ENCODE peak calls at places on chromosomes 7 and 10, in six cellular contexts. One of them, this sample, is unnamed.

GRCh38 chr7:30682131-30683083 is at the start of gene CRHR2:
- DNase-seq in HCT116: no peak
- DNase-seq in SK-N-SH: peak; percentile 94
- DNase-seq in testis: peak; percentile 25
- DNase-seq in heart right ventricle: peak; percentile 52
- DNase-seq in body of pancreas: peak; percentile 44
- DNase-seq in this sample: peak; percentile 69

GRCh38 chr10:98087309-98087708 is 47.1 kb upstream of the R3HCC1L start:
- DNase-seq in testis: no peak
- DNase-seq in heart right ventricle: no peak
- DNase-seq in HCT116: no peak
- DNase-seq in body of pancreas: no peak
- DNase-seq in SK-N-SH: peak; percentile 48
- DNase-seq in this sample: peak; percentile 43

GRCh38 chr7:98418271-98418635 is 17.4 kb upstream of the BAIAP2L1 start:
- DNase-seq in SK-N-SH: no peak
- DNase-seq in testis: no peak
- DNase-seq in heart right ventricle: no peak
- DNase-seq in HCT116: peak; percentile 47
- DNase-seq in body of pancreas: no peak
- DNase-seq in this sample: peak; percentile 19

GRCh38 chr7:128427289-128427891 is 17.6 kb upstream of the IMPDH1 start:
- DNase-seq in body of pancreas: peak; percentile 36
- DNase-seq in heart right ventricle: no peak
- DNase-seq in testis: no peak
- DNase-seq in HCT116: peak; percentile 36
- DNase-seq in SK-N-SH: peak; percentile 65
- DNase-seq in this sample: peak; percentile 78

GRCh38 chr10:86312701-86313270 is 53.8 kb downstream of the GRID1 start:
- DNase-seq in HCT116: no peak
- DNase-seq in heart right ventricle: no peak
- DNase-seq in body of pancreas: no peak
- DNase-seq in SK-N-SH: no peak
- DNase-seq in testis: no peak
- DNase-seq in this sample: peak; percentile 43

GRCh38 chr7:6306471-6306870 is 34.0 kb upstream of the CYTH3 start:
- DNase-seq in heart right ventricle: no peak
- DNase-seq in body of pancreas: no peak
- DNase-seq in HCT116: peak; percentile 59
- DNase-seq in SK-N-SH: no peak
- DNase-seq in testis: no peak
- DNase-seq in this sample: no peak

GRCh38 chr7:104967595-104967994 is 46.4 kb upstream of the KMT2E start:
- DNase-seq in body of pancreas: no peak
- DNase-seq in testis: no peak
- DNase-seq in heart right ventricle: no peak
- DNase-seq in SK-N-SH: no peak
- DNase-seq in HCT116: no peak
- DNase-seq in this sample: peak; percentile 78

GRCh38 chr10:96556003-96556402 is 30.8 kb downstream of the TM9SF3 start:
- DNase-seq in body of pancreas: no peak
- DNase-seq in heart right ventricle: no peak
- DNase-seq in SK-N-SH: peak; percentile 22
- DNase-seq in testis: no peak
- DNase-seq in HCT116: no peak
- DNase-seq in this sample: peak; percentile 42

GRCh38 chr7:27080844-27081423 is 14.9 kb downstream of the HOXA1 start:
- DNase-seq in heart right ventricle: no peak
- DNase-seq in SK-N-SH: no peak
- DNase-seq in HCT116: no peak
- DNase-seq in testis: no peak
- DNase-seq in body of pancreas: no peak
- DNase-seq in this sample: peak; percentile 28

GRCh38 chr7:49023345-49024330 is 99.3 kb downstream of the CDC14C start:
- DNase-seq in HCT116: no peak
- DNase-seq in heart right ventricle: no peak
- DNase-seq in testis: no peak
- DNase-seq in SK-N-SH: no peak
- DNase-seq in body of pancreas: no peak
- DNase-seq in this sample: no peak

GRCh38 chr7:85454904-85455303 is 268.0 kb upstream of the SEMA3D start:
- DNase-seq in testis: no peak
- DNase-seq in heart right ventricle: no peak
- DNase-seq in HCT116: no peak
- DNase-seq in SK-N-SH: no peak
- DNase-seq in body of pancreas: no peak
- DNase-seq in this sample: peak; percentile 91

GRCh38 chr10:91198781-91199180 is 21.7 kb upstream of the PCGF5 start:
- DNase-seq in testis: no peak
- DNase-seq in HCT116: no peak
- DNase-seq in heart right ventricle: no peak
- DNase-seq in body of pancreas: no peak
- DNase-seq in SK-N-SH: no peak
- DNase-seq in this sample: peak; percentile 88

GRCh38 chr10:117476281-117476680 is 66.3 kb upstream of the EMX2 start:
- DNase-seq in HCT116: no peak
- DNase-seq in body of pancreas: no peak
- DNase-seq in testis: no peak
- DNase-seq in SK-N-SH: no peak
- DNase-seq in heart right ventricle: no peak
- DNase-seq in this sample: no peak

GRCh38 chr10:92799591-92799990 is 48.7 kb upstream of the EXOC6 start:
- DNase-seq in SK-N-SH: no peak
- DNase-seq in heart right ventricle: no peak
- DNase-seq in body of pancreas: no peak
- DNase-seq in HCT116: no peak
- DNase-seq in testis: no peak
- DNase-seq in this sample: peak; percentile 23

GRCh38 chr7:77479536-77480088 is 57.5 kb upstream of the PTPN12 start:
- DNase-seq in testis: no peak
- DNase-seq in heart right ventricle: no peak
- DNase-seq in SK-N-SH: no peak
- DNase-seq in body of pancreas: no peak
- DNase-seq in HCT116: no peak
- DNase-seq in this sample: peak; percentile 58

GRCh38 chr7:107638594-107638993 is 22.0 kb upstream of the SLC26A4 start:
- DNase-seq in body of pancreas: no peak
- DNase-seq in heart right ventricle: no peak
- DNase-seq in testis: no peak
- DNase-seq in HCT116: no peak
- DNase-seq in SK-N-SH: no peak
- DNase-seq in this sample: no peak

GRCh38 chr10:62261666-62262065 is 7.0 kb downstream of the RTKN2 start:
- DNase-seq in testis: no peak
- DNase-seq in heart right ventricle: no peak
- DNase-seq in body of pancreas: no peak
- DNase-seq in SK-N-SH: no peak
- DNase-seq in HCT116: no peak
- DNase-seq in this sample: no peak

GRCh38 chr7:17434191-17434590 is 135.7 kb downstream of the AHR start:
- DNase-seq in heart right ventricle: no peak
- DNase-seq in testis: no peak
- DNase-seq in HCT116: no peak
- DNase-seq in SK-N-SH: no peak
- DNase-seq in body of pancreas: no peak
- DNase-seq in this sample: no peak

GRCh38 chr7:47266131-47266706 is 315.7 kb downstream of the TNS3 start:
- DNase-seq in testis: peak; percentile 71
- DNase-seq in body of pancreas: peak; percentile 51
- DNase-seq in heart right ventricle: peak; percentile 64
- DNase-seq in HCT116: peak; percentile 32
- DNase-seq in SK-N-SH: peak; percentile 83
- DNase-seq in this sample: peak; percentile 74

GRCh38 chr10:130558778-130559177 is 422.6 kb downstream of the GLRX3 start:
- DNase-seq in SK-N-SH: no peak
- DNase-seq in HCT116: no peak
- DNase-seq in testis: no peak
- DNase-seq in body of pancreas: no peak
- DNase-seq in heart right ventricle: no peak
- DNase-seq in this sample: no peak

GRCh38 chr7:30702200-30702599 is 19.9 kb upstream of the CRHR2 start:
- DNase-seq in HCT116: no peak
- DNase-seq in body of pancreas: no peak
- DNase-seq in testis: no peak
- DNase-seq in heart right ventricle: no peak
- DNase-seq in SK-N-SH: no peak
- DNase-seq in this sample: no peak

GRCh38 chr7:131608112-131608498 is 51.7 kb upstream of the PODXL start:
- DNase-seq in testis: no peak
- DNase-seq in body of pancreas: no peak
- DNase-seq in heart right ventricle: no peak
- DNase-seq in HCT116: no peak
- DNase-seq in SK-N-SH: no peak
- DNase-seq in this sample: no peak

GRCh38 chr7:18610331-18610948 is 114.9 kb downstream of the HDAC9 start:
- DNase-seq in testis: peak; percentile 25
- DNase-seq in heart right ventricle: no peak
- DNase-seq in SK-N-SH: peak; percentile 11
- DNase-seq in HCT116: peak; percentile 44
- DNase-seq in body of pancreas: peak; percentile 15
- DNase-seq in this sample: peak; percentile 59

GRCh38 chr10:11602919-11603523 is 8.4 kb downstream of the USP6NL start:
- DNase-seq in heart right ventricle: no peak
- DNase-seq in HCT116: peak; percentile 18
- DNase-seq in SK-N-SH: no peak
- DNase-seq in testis: no peak
- DNase-seq in body of pancreas: no peak
- DNase-seq in this sample: no peak

GRCh38 chr10:100043796-100044195 is 34.0 kb upstream of the DNMBP start:
- DNase-seq in body of pancreas: no peak
- DNase-seq in HCT116: no peak
- DNase-seq in testis: no peak
- DNase-seq in heart right ventricle: peak; percentile 55
- DNase-seq in SK-N-SH: no peak
- DNase-seq in this sample: peak; percentile 81

DNA sequence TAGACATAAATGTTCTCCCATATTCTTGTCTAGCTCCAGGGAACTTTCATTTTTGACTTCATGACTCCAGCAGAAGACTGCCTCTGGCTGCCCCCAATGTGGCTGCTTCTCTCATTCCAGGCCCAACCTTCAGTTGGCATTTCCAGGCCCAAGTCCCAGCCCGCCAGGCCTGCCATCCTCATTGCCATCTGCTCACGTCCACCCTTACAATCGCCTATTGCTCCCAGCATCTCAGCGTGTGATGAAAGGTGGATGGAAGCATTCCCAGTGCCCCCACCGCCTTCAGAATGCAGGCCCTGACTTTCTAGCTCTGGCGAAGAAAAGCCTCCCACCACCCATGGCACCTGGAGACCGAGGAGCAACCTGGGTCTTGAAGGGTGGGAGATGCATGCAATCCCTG is 132.1 kb upstream of the LANCL2 start:
- DNase-seq in body of pancreas: no peak
- DNase-seq in testis: no peak
- DNase-seq in heart right ventricle: no peak
- DNase-seq in HCT116: no peak
- DNase-seq in SK-N-SH: no peak
- DNase-seq in this sample: no peak
- H3K27me3 ChIP-seq in body of pancreas: no peaks in the 10 kb centered on the region
- H3K27me3 ChIP-seq in testis: no peaks in the 10 kb centered on the region
- H3K27me3 ChIP-seq in heart right ventricle: no peaks in the 10 kb centered on the region
- H3K27me3 ChIP-seq in HCT116: peaks cover 1% of the 10 kb centered on the region
- H3K27me3 ChIP-seq in SK-N-SH: no peaks in the 10 kb centered on the region
- H3K27me3 ChIP-seq in this sample: no peaks in the 10 kb centered on the region

GRCh38 chr7:138032186-138032585 is 30.3 kb upstream of the CREB3L2 start:
- DNase-seq in body of pancreas: no peak
- DNase-seq in HCT116: no peak
- DNase-seq in heart right ventricle: no peak
- DNase-seq in testis: no peak
- DNase-seq in SK-N-SH: no peak
- DNase-seq in this sample: no peak
- H3K9me3 ChIP-seq in body of pancreas: no peaks in the 10 kb centered on the region
- H3K9me3 ChIP-seq in HCT116: no peaks in the 10 kb centered on the region
- H3K9me3 ChIP-seq in heart right ventricle: no peaks in the 10 kb centered on the region
- H3K9me3 ChIP-seq in testis: no peaks in the 10 kb centered on the region
- H3K9me3 ChIP-seq in SK-N-SH: peaks cover 8% of the 10 kb centered on the region
- H3K9me3 ChIP-seq in this sample: no peaks in the 10 kb centered on the region

DNA sequence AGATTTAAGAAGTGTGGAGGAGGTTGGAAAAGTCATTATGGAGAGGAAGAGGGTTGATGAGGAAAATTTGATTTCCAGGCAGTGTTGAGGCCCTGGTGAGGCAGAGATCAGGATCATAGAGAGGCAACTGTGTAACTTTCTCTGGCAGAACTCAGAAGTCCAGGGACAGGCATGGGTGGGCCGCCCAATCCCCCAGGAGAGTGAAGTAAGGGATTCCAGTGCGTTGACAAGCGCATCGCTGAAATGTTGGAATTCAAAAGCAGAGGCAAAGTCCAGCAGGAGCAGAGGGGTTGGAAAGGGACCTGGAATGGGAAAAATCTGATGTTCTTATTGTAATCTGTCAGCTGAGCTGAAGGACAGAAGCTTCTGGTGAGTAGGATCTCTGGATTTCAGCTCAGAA is 207.3 kb downstream of the FAM107B start:
- DNase-seq in body of pancreas: no peak
- DNase-seq in SK-N-SH: no peak
- DNase-seq in testis: no peak
- DNase-seq in heart right ventricle: no peak
- DNase-seq in HCT116: no peak
- DNase-seq in this sample: no peak
- H3K4me1 ChIP-seq in body of pancreas: peaks cover 52% of the 10 kb centered on the region
- H3K4me1 ChIP-seq in SK-N-SH: no peaks in the 10 kb centered on the region
- H3K4me1 ChIP-seq in testis: no peaks in the 10 kb centered on the region
- H3K4me1 ChIP-seq in heart right ventricle: peaks cover 5% of the 10 kb centered on the region
- H3K4me1 ChIP-seq in HCT116: no peaks in the 10 kb centered on the region
- H3K4me1 ChIP-seq in this sample: no peaks in the 10 kb centered on the region

GRCh38 chr7:101663747-101664146 is 34.7 kb upstream of the MYL10 start:
- DNase-seq in body of pancreas: no peak
- DNase-seq in SK-N-SH: no peak
- DNase-seq in HCT116: no peak
- DNase-seq in testis: no peak
- DNase-seq in heart right ventricle: no peak
- DNase-seq in this sample: no peak

GRCh38 chr7:101657171-101657570 is 28.1 kb upstream of the MYL10 start:
- DNase-seq in body of pancreas: no peak
- DNase-seq in heart right ventricle: no peak
- DNase-seq in HCT116: no peak
- DNase-seq in SK-N-SH: no peak
- DNase-seq in testis: no peak
- DNase-seq in this sample: no peak

GRCh38 chr7:101662447-101662998 is 33.4 kb upstream of the MYL10 start:
- DNase-seq in body of pancreas: no peak
- DNase-seq in HCT116: no peak
- DNase-seq in SK-N-SH: no peak
- DNase-seq in heart right ventricle: no peak
- DNase-seq in testis: no peak
- DNase-seq in this sample: no peak

GRCh38 chr7:101664390-101664789 is 35.3 kb upstream of the MYL10 start:
- DNase-seq in testis: no peak
- DNase-seq in body of pancreas: no peak
- DNase-seq in SK-N-SH: no peak
- DNase-seq in HCT116: no peak
- DNase-seq in heart right ventricle: no peak
- DNase-seq in this sample: no peak

DNA sequence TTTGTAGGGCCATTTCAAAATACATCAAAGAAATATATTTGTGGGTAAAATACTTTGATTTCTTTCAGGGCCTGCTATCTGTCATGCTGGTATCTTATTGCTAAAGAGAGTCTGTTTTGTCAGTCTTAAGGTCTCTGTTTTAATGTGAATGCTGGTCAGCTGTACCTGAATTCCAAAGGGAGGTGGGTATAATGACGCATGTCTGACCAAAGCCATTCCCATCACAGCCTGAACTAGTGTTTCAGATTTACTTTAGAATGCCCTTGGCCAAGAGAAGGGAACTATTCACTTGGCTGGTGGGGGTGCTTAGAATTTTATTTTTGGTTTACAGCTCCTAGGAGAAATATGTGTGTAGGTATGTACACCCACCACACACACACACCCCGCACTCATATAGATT is 30.6 kb upstream of the MYL10 start:
- DNase-seq in body of pancreas: no peak
- DNase-seq in heart right ventricle: no peak
- DNase-seq in HCT116: no peak
- DNase-seq in SK-N-SH: no peak
- DNase-seq in testis: no peak
- DNase-seq in this sample: no peak
- H3K27me3 ChIP-seq in body of pancreas: no peaks in the 10 kb centered on the region
- H3K27me3 ChIP-seq in heart right ventricle: peaks cover 4% of the 10 kb centered on the region
- H3K27me3 ChIP-seq in HCT116: peaks cover 3% of the 10 kb centered on the region
- H3K27me3 ChIP-seq in SK-N-SH: peaks cover 9% of the 10 kb centered on the region
- H3K27me3 ChIP-seq in testis: no peaks in the 10 kb centered on the region
- H3K27me3 ChIP-seq in this sample: no peaks in the 10 kb centered on the region